ENCODE peak calls at places on chromosomes 1 and 21, in six cellular contexts. A is GM12878, S is tibial nerve, R is suprapubic skin, L is K562, G is A549. W is an unnamed sample.

GRCh38 chr1:203380395-203381150 is 29.7 kb upstream of the FMOD start:
- DNase-seq in A (peak), S (no peak), R (no peak), L (no peak), G (no peak), W (peak)

GRCh38 chr1:177384461-177384860 is 213.7 kb downstream of the BRINP2 start:
- DNase-seq in A (no peak), S (no peak), R (no peak), L (no peak), G (no peak), W (no peak)

GRCh38 chr1:181117648-181118449 is 29.3 kb downstream of the IER5 start:
- DNase-seq in A (no peak), S (no peak), R (no peak), L (no peak), G (no peak), W (no peak)

GRCh38 chr21:33434770-33435360 is 31.7 kb downstream of the IFNGR2 start:
- DNase-seq in A (peak), S (peak), R (no peak), L (no peak), G (peak), W (no peak)

GRCh38 chr1:92411511-92411910 is 75.2 kb downstream of the GFI1 start:
- DNase-seq in A (no peak), S (no peak), R (no peak), L (no peak), G (no peak), W (peak)

GRCh38 chr1:66438062-66438970 is 95.6 kb upstream of the SGIP1 start:
- DNase-seq in A (no peak), S (no peak), R (no peak), L (no peak), G (no peak), W (no peak)

GRCh38 chr1:65077369-65077768 is 70.6 kb upstream of the AK4 start:
- DNase-seq in A (no peak), S (no peak), R (no peak), L (no peak), G (no peak), W (no peak)

GRCh38 chr1:246827396-246827795 is 103.2 kb downstream of the SCCPDH start:
- DNase-seq in A (no peak), S (no peak), R (no peak), L (no peak), G (no peak), W (no peak)

GRCh38 chr1:51214615-51215131 is 21.4 kb upstream of the RNF11 start:
- DNase-seq in A (no peak), S (no peak), R (no peak), L (no peak), G (no peak), W (no peak)

GRCh38 chr1:223425550-223425949 is 32.3 kb downstream of the CCDC185 start:
- DNase-seq in A (no peak), S (no peak), R (no peak), L (no peak), G (no peak), W (no peak)

GRCh38 chr1:19429611-19430010 is 55.7 kb downstream of the CAPZB start:
- DNase-seq in A (no peak), S (no peak), R (no peak), L (no peak), G (no peak), W (no peak)

GRCh38 chr21:35352066-35352770 is 303.1 kb upstream of the RUNX1 start:
- DNase-seq in A (no peak), S (no peak), R (no peak), L (no peak), G (no peak), W (peak)

GRCh38 chr1:117171900-117172501 is 38.7 kb downstream of the VTCN1 start:
- DNase-seq in A (no peak), S (peak), R (no peak), L (no peak), G (no peak), W (no peak)

GRCh38 chr1:205494119-205494518 is 10.3 kb upstream of the CDK18 start:
- DNase-seq in A (no peak), S (no peak), R (no peak), L (no peak), G (no peak), W (no peak)

GRCh38 chr1:84174051-84174556 is 30.0 kb downstream of the PRKACB start:
- DNase-seq in A (no peak), S (no peak), R (no peak), L (no peak), G (peak), W (no peak)

GRCh38 chr1:223141021-223141420 is 2.0 kb downstream of the TLR5 start:
- DNase-seq in A (no peak), S (no peak), R (no peak), L (no peak), G (no peak), W (no peak)

GRCh38 chr1:171219751-171220385 is 28.4 kb upstream of the FMO1 start:
- DNase-seq in A (no peak), S (no peak), R (no peak), L (no peak), G (no peak), W (no peak)

GRCh38 chr1:72649974-72650373 is 367.6 kb upstream of the NEGR1 start:
- DNase-seq in A (no peak), S (no peak), R (no peak), L (no peak), G (no peak), W (no peak)

GRCh38 chr1:236394905-236395779 is 1.1 kb downstream of the EDARADD start:
- DNase-seq in A (no peak), S (no peak), R (no peak), L (peak), G (no peak), W (no peak)

GRCh38 chr1:227298532-227299174 is 19.6 kb downstream of the CDC42BPA start:
- DNase-seq in A (no peak), S (no peak), R (no peak), L (no peak), G (no peak), W (no peak)

GRCh38 chr1:183339556-183340167 is 78.5 kb downstream of the NMNAT2 start:
- DNase-seq in A (no peak), S (no peak), R (no peak), L (no peak), G (no peak), W (no peak)

GRCh38 chr1:10663668-10664035 is 132.8 kb downstream of the CASZ1 start:
- DNase-seq in A (no peak), S (peak), R (no peak), L (no peak), G (no peak), W (no peak)

GRCh38 chr1:62361426-62361825 is 42.2 kb upstream of the KANK4 start:
- DNase-seq in A (no peak), S (no peak), R (no peak), L (no peak), G (no peak), W (no peak)

GRCh38 chr1:32447469-32448185 is 17.2 kb upstream of the ZBTB8B start:
- DNase-seq in A (no peak), S (no peak), R (no peak), L (no peak), G (no peak), W (no peak)

GRCh38 chr1:246786606-246787238 is 62.5 kb downstream of the SCCPDH start:
- DNase-seq in A (no peak), S (no peak), R (no peak), L (no peak), G (no peak), W (no peak)

GRCh38 chr1:58713841-58714240 is 14.0 kb upstream of the MYSM1 start:
- DNase-seq in A (no peak), S (no peak), R (no peak), L (no peak), G (no peak), W (peak)

GRCh38 chr1:58708166-58708565 is 8.3 kb upstream of the MYSM1 start:
- DNase-seq in A (no peak), S (no peak), R (no peak), L (no peak), G (no peak), W (no peak)

GRCh38 chr1:58710190-58710589 is 10.3 kb upstream of the MYSM1 start:
- DNase-seq in A (no peak), S (no peak), R (no peak), L (no peak), G (no peak), W (peak)

GRCh38 chr1:58704616-58705021 is 4.8 kb upstream of the MYSM1 start:
- DNase-seq in A (no peak), S (no peak), R (no peak), L (no peak), G (no peak), W (no peak)

GRCh38 chr1:58709540-58709939 is 9.7 kb upstream of the MYSM1 start:
- DNase-seq in A (no peak), S (no peak), R (no peak), L (no peak), G (no peak), W (no peak)
- TF ChIP-seq EP300 in A (no peak), S (no peak), R (no peak), L (no peak), G (no peak), W (no peak)

GRCh38 chr1:40531381-40532061 is at the start of gene ZNF684:
- DNase-seq in A (peak), S (peak), R (peak), L (peak), G (peak), W (peak)
- TF ChIP-seq POLR2A in A (peak), S (peak), R (no peak), L (peak), G (peak), W (no peak)

GRCh38 chr21:44738621-44739020 is 27.2 kb upstream of the TSPEAR start:
- DNase-seq in A (no peak), S (no peak), R (peak), L (no peak), G (no peak), W (no peak)
- H3K4me3 ChIP-seq in A (no peak), S (no peak), R (no peak), L (no peak), G (no peak), W (no peak)

DNA sequence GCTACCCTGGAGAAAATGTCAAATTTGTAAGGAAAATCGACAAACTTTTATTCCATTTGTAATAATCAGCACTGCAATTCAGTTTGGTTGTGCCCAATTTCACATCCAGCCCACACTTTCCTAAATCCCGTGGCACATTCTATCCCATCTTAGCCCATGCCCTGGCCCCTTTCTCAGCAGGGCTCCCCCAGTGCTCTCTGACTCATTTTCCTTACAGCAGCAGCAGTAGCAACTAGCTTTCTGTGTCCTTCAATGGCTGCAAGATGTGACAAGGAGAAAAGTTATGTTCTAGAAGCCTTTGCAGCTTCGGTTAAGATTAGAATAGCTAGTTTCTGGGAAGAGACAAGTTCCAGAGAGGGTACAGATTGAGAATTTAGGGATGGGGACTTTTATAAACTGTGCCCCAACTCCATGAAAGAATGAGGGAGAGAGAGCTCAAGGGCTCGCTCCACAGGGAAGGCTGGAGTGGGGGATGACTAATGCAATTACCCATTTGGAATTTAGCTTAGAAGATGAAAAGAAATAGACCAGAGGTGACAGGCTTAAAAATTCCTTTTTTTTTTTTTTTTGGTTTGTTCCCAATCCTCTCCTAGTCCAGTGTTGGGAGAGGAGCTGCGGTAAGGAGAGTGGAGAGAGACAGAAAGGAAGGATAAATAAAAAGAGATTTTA is 47.0 kb upstream of the POU2F1 start:
- DNase-seq in A (no peak), S (no peak), R (no peak), L (no peak), G (no peak), W (no peak)
- TF ChIP-seq EP300 in A (no peak), S (no peak), R (no peak), L (no peak), G (no peak), W (no peak)

GRCh38 chr1:40783001-40783905 is at the start of gene KCNQ4:
- DNase-seq in A (no peak), S (peak), R (no peak), L (peak), G (no peak), W (no peak)
- TF ChIP-seq POLR2A in A (no peak), S (no peak), R (no peak), L (no peak), G (no peak), W (no peak)

DNA sequence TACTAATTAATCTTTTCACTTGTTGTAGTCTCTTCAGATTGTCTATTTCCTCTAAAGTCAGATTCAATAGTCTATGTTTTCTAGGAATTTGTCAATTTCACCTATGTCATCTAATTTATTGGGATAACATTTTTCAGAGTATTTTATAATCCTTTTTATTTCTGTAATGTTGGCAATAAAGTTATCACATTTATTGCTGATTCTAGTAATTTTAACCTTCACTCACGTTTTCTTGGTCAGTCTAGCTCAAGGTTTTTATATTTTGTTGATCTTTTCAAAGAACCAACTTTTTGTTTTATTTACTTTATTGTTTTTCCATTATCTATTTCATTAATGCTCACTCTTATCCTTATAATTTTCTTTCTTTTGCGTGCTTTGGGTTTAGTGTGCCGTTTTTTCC is 97.9 kb upstream of the GNG12 start:
- DNase-seq in A (no peak), S (no peak), R (no peak), L (no peak), G (no peak), W (no peak)
- H3K4me3 ChIP-seq in A (no peak), S (no peak), R (no peak), L (no peak), G (no peak), W (no peak)

GRCh38 chr1:165527251-165527650 is 16.5 kb upstream of the LRRC52 start:
- DNase-seq in A (no peak), S (no peak), R (no peak), L (no peak), G (no peak), W (no peak)

GRCh38 chr1:165525708-165526107 is 18.1 kb upstream of the LRRC52 start:
- DNase-seq in A (no peak), S (no peak), R (no peak), L (no peak), G (no peak), W (peak)

GRCh38 chr1:165527673-165528072 is 16.1 kb upstream of the LRRC52 start:
- DNase-seq in A (no peak), S (no peak), R (no peak), L (no peak), G (no peak), W (peak)

GRCh38 chr1:165520646-165521045 is 23.2 kb upstream of the LRRC52 start:
- DNase-seq in A (no peak), S (no peak), R (no peak), L (no peak), G (no peak), W (peak)

DNA sequence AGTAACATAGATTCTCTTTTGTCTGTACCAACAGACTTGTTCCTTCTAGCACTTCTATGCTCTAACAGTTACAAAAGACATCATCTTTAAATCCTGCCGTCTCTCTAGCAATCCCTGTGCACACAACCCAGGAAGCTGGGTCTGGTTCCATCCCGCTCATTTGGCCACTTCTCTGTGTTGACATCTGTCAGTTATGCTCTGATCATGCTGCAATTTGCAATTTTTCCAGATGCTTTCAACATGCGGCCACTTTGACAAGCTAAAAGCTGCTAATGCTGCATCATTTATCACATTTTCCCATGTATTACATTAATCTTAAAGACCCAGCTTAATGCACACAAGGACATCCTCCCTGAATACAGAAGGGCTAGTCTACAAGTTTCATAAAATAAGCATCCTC is 19.2 kb upstream of the LRRC52 start:
- DNase-seq in A (no peak), S (no peak), R (no peak), L (no peak), G (no peak), W (peak)
- TF ChIP-seq EP300 in A (no peak), S (no peak), R (no peak), L (no peak), G (no peak), W (no peak)

GRCh38 chr1:29820401-29820800 is 584.1 kb downstream of the PTPRU start:
- DNase-seq in A (no peak), S (no peak), R (no peak), L (no peak), G (no peak), W (no peak)
- TF ChIP-seq POLR2A in A (no peak), S (no peak), R (no peak), L (no peak), G (no peak), W (no peak)

GRCh38 chr1:6272476-6273270 is 11.8 kb upstream of the GPR153 start:
- DNase-seq in A (no peak), S (no peak), R (no peak), L (no peak), G (no peak), W (no peak)

GRCh38 chr1:6271554-6271953 is 10.7 kb upstream of the GPR153 start:
- DNase-seq in A (no peak), S (no peak), R (no peak), L (no peak), G (no peak), W (no peak)

GRCh38 chr1:6274622-6275139 is 13.8 kb upstream of the GPR153 start:
- DNase-seq in A (no peak), S (no peak), R (no peak), L (no peak), G (no peak), W (no peak)

GRCh38 chr1:6274102-6274501 is 13.2 kb upstream of the GPR153 start:
- DNase-seq in A (no peak), S (no peak), R (no peak), L (no peak), G (no peak), W (no peak)

DNA sequence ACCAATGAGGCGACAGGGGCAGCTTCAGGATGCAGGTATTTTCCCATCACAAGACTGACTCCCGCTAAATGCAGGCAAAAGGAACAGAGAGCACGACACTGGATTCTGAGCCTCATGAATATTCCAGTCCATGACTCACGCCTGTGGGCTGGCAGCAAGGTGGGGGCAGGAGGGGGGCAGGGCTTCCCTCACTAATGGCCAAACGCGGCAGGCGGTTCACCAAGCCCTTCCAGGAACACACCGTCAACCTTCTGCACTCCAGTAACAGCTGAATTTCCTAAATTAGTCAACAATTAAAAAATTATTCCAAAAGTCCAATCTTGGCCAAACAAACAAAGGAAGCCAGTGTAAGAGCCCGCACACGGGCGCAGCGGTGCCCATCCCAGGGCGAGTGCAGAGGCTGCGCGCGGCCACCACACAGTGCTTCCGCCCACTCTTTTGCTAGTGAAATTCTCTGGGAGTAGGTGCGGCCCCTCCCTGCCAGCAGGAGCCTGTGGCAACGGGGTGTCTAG is 12.5 kb upstream of the GPR153 start:
- DNase-seq in A (no peak), S (no peak), R (no peak), L (no peak), G (no peak), W (no peak)
- H3K4me3 ChIP-seq in A (no peak), S (no peak), R (no peak), L (no peak), G (no peak), W (no peak)